ENCODE peak calls at places on chromosomes 6 and 20, in eight cellular contexts. W is retinal pigment epithelial cell, E is cardiac fibroblast, J is Calu3, D is left lung, F is progenitor cell of endocrine pancreas, G is pancreas, L is RWPE1. M is an unnamed sample.

GRCh38 chr6:140462495-140463311 is 1088.3 kb upstream of the CITED2 start:
- DNase-seq in G (peak; percentile 27), E (peak; percentile 86), L (peak; percentile 83), D (no peak), F (no peak), W (no peak), J (peak; percentile 10), M (no peak)

GRCh38 chr6:29797120-29797519 is 30.5 kb upstream of the HLA-G start:
- DNase-seq in G (no peak), E (peak; percentile 61), J (no peak), L (peak; percentile 46), D (no peak), W (no peak), F (no peak), M (no peak)

GRCh38 chr6:124073820-124074587 is 270.3 kb downstream of the NKAIN2 start:
- DNase-seq in E (no peak), L (no peak), G (no peak), J (no peak), D (no peak), F (no peak), W (no peak), M (no peak)

GRCh38 chr20:5471368-5471767 is 154.6 kb upstream of the PROKR2 start:
- DNase-seq in G (no peak), W (no peak), E (no peak), L (no peak), F (no peak), J (no peak), D (no peak), M (no peak)

GRCh38 chr6:11711644-11711993 is 67.0 kb downstream of the ADTRP start:
- DNase-seq in D (no peak), L (no peak), J (no peak), G (no peak), F (no peak), W (peak; percentile 23), E (no peak), M (no peak)

GRCh38 chr6:27795697-27796494 is 116.3 kb downstream of the OR2B2 start:
- DNase-seq in D (no peak), J (peak; percentile 86), G (peak; percentile 50), L (peak; percentile 74), F (peak; percentile 56), W (peak; percentile 56), E (peak; percentile 93), M (no peak)

GRCh38 chr6:52590634-52590985 is 13.8 kb upstream of the TRAM2 start:
- DNase-seq in D (no peak), G (no peak), W (no peak), L (no peak), E (peak; percentile 69), F (no peak), J (no peak), M (no peak)

GRCh38 chr6:143680157-143680556 is 2.4 kb downstream of the PHACTR2 start:
- DNase-seq in F (no peak), L (no peak), G (no peak), J (no peak), W (no peak), E (no peak), D (no peak), M (no peak)

GRCh38 chr6:85569323-85569722 is 24.3 kb downstream of the SNX14 start:
- DNase-seq in L (peak; percentile 25), J (no peak), E (peak; percentile 24), F (no peak), W (no peak), G (no peak), D (no peak), M (no peak)

GRCh38 chr6:41970436-41970846 is 28.8 kb upstream of the CCND3 start:
- DNase-seq in G (no peak), L (peak; percentile 31), F (no peak), W (no peak), E (peak; percentile 62), D (peak; percentile 73), J (no peak), M (no peak)

GRCh38 chr6:138162104-138162946 is 586 bp downstream of the ARFGEF3 start:
- DNase-seq in W (no peak), L (no peak), D (no peak), J (peak; percentile 12), E (no peak), F (peak; percentile 15), G (peak; percentile 32), M (no peak)

GRCh38 chr6:158041370-158041769 is 59.7 kb downstream of the SYNJ2 start:
- DNase-seq in F (no peak), W (no peak), E (no peak), J (no peak), G (no peak), L (no peak), D (no peak), M (no peak)

GRCh38 chr6:135117413-135117968 is 62.9 kb upstream of the HBS1L start:
- DNase-seq in E (no peak), G (no peak), J (no peak), W (no peak), L (no peak), F (no peak), D (no peak), M (no peak)

GRCh38 chr6:111741177-111741952 is 131.9 kb downstream of the FYN start:
- DNase-seq in E (no peak), L (no peak), W (no peak), J (no peak), G (no peak), D (no peak), F (no peak), M (no peak)

GRCh38 chr20:14667241-14667640 is 329.8 kb upstream of the FLRT3 start:
- DNase-seq in G (no peak), J (no peak), F (no peak), D (no peak), L (no peak), W (no peak), E (no peak), M (no peak)

GRCh38 chr20:25254986-25255680 is 7.2 kb downstream of the PYGB start:
- DNase-seq in W (no peak), G (no peak), E (no peak), L (no peak), D (peak; percentile 76), F (no peak), J (peak; percentile 49), M (no peak)

GRCh38 chr20:62518911-62519310 is 43.1 kb upstream of the GATA5 start:
- DNase-seq in W (peak; percentile 79), F (no peak), L (no peak), D (no peak), J (peak; percentile 52), G (no peak), E (no peak), M (no peak)

GRCh38 chr6:27977387-27977786 is 20.3 kb downstream of the OR2B6 start:
- DNase-seq in E (no peak), W (no peak), D (no peak), F (no peak), J (no peak), L (no peak), G (no peak), M (no peak)

GRCh38 chr20:4681971-4682370 is 39.7 kb upstream of the PRND start:
- DNase-seq in G (no peak), E (peak; percentile 58), F (no peak), J (no peak), D (no peak), W (no peak), L (peak; percentile 69), M (no peak)

GRCh38 chr20:33415948-33416347 is 14.6 kb upstream of the CDK5RAP1 start:
- DNase-seq in J (peak; percentile 65), W (no peak), L (no peak), G (no peak), F (no peak), D (no peak), E (peak; percentile 73), M (no peak)

GRCh38 chr6:105459049-105459448 is 56.2 kb upstream of the PREP start:
- DNase-seq in J (no peak), D (no peak), L (no peak), W (no peak), E (no peak), G (no peak), F (no peak), M (no peak)

GRCh38 chr6:40999498-41000070 is 39.4 kb downstream of the UNC5CL start:
- DNase-seq in W (no peak), D (peak; percentile 70), F (no peak), J (peak; percentile 62), G (peak; percentile 82), E (peak; percentile 78), L (no peak), M (no peak)

GRCh38 chr6:122075084-122075760 is 324.2 kb upstream of the HSF2 start:
- DNase-seq in G (no peak), F (no peak), D (no peak), J (no peak), W (no peak), E (no peak), L (no peak), M (no peak)

GRCh38 chr20:62832212-62832922 is 15.5 kb downstream of the COL9A3 start:
- DNase-seq in F (no peak), L (no peak), W (no peak), E (no peak), J (peak; percentile 70), D (peak; percentile 80), G (no peak), M (no peak)

GRCh38 chr6:151719070-151719469 is 88.4 kb upstream of the ESR1 start:
- DNase-seq in W (no peak), F (no peak), J (no peak), E (no peak), L (no peak), G (no peak), D (no peak), M (no peak)
- TF ChIP-seq CTCF in W (no peak), F (no peak), J (no peak), E (no peak), L (no peak), G (no peak), D (no peak), M (no peak)

GRCh38 chr6:153790881-153791473 is 248.1 kb upstream of the OPRM1 start:
- DNase-seq in E (peak; percentile 43), W (no peak), J (no peak), L (no peak), F (no peak), D (no peak), G (no peak), M (no peak)

GRCh38 chr6:153787341-153787606 is 251.8 kb upstream of the OPRM1 start:
- DNase-seq in J (no peak), G (no peak), D (no peak), F (no peak), E (no peak), W (no peak), L (no peak), M (no peak)

GRCh38 chr6:153790048-153790447 is 249.0 kb upstream of the OPRM1 start:
- DNase-seq in F (no peak), D (no peak), G (no peak), E (peak; percentile 87), W (peak; percentile 52), L (peak; percentile 22), J (peak; percentile 23), M (no peak)
- TF ChIP-seq CTCF in F (no peak), D (peak; percentile 9), G (no peak), E (peak; percentile 46), W (peak; percentile 13), L (no peak), J (no peak), M (no peak)

GRCh38 chr6:62265906-62266305 is 20.1 kb downstream of the KHDRBS2 start:
- DNase-seq in L (no peak), W (no peak), G (no peak), D (no peak), F (no peak), J (no peak), E (no peak), M (no peak)

GRCh38 chr6:62262283-62262682 is 23.7 kb downstream of the KHDRBS2 start:
- DNase-seq in J (no peak), W (no peak), D (no peak), E (no peak), F (no peak), L (no peak), G (no peak), M (no peak)
- TF ChIP-seq CTCF in J (no peak), W (no peak), D (no peak), E (no peak), F (no peak), L (no peak), G (no peak), M (no peak)

GRCh38 chr6:113857565-113858066 is 471 bp downstream of the MARCKS start:
- DNase-seq in J (peak; percentile 4), F (no peak), W (no peak), L (peak; percentile 28), G (peak; percentile 20), D (no peak), E (peak; percentile 40), M (no peak)
- TF ChIP-seq CTCF in J (no peak), F (no peak), W (no peak), L (no peak), G (no peak), D (no peak), E (no peak), M (no peak)